ENCODE peak calls at places on chromosomes 1 and 21, in four cellular contexts. Y is H9, E is ACHN, D is HCEC 1CT. M is an unnamed sample.

GRCh38 chr1:161180643-161181042 is 3.3 kb upstream of the B4GALT3 start:
- DNase-seq in E (peak; percentile 24), Y (no peak), D (no peak), M (no peak)

GRCh38 chr1:209207701-209208286 is 375.7 kb upstream of the CAMK1G start:
- DNase-seq in E (peak; percentile 74), D (peak; percentile 67), Y (peak; percentile 84), M (peak; percentile 69)

GRCh38 chr1:163060343-163061007 is 8.7 kb upstream of the RGS4 start:
- DNase-seq in D (no peak), E (no peak), Y (no peak), M (no peak)

GRCh38 chr21:46188226-46189212 is 4.3 kb upstream of the SPATC1L start:
- DNase-seq in D (peak; percentile 35), E (peak; percentile 39), Y (peak; percentile 63), M (peak; percentile 76)

GRCh38 chr1:13498553-13498952 is 15.2 kb downstream of the LRRC38 start:
- DNase-seq in E (no peak), D (no peak), Y (peak; percentile 49), M (no peak)

GRCh38 chr1:24141311-24141997 is 1.5 kb downstream of the IL22RA1 start:
- DNase-seq in Y (no peak), E (no peak), D (no peak), M (no peak)

GRCh38 chr1:226977288-226977972 is 37.3 kb downstream of the COQ8A start:
- DNase-seq in E (no peak), D (no peak), Y (no peak), M (no peak)

GRCh38 chr1:198267921-198268320 is 111.1 kb downstream of the NEK7 start:
- DNase-seq in Y (no peak), D (peak; percentile 77), E (no peak), M (no peak)

GRCh38 chr1:158809261-158809660 is 21.9 kb upstream of the MNDA start:
- DNase-seq in Y (no peak), D (no peak), E (no peak), M (no peak)

GRCh38 chr1:152112101-152112884 is 3.0 kb downstream of the TCHH start:
- DNase-seq in Y (peak; percentile 59), D (no peak), E (peak; percentile 17), M (no peak)

GRCh38 chr1:113140588-113141446 is 67.8 kb downstream of the LRIG2 start:
- DNase-seq in Y (peak; percentile 64), D (peak; percentile 65), E (peak; percentile 56), M (peak; percentile 40)

GRCh38 chr1:89310976-89311375 is 38.3 kb upstream of the GBP5 start:
- DNase-seq in E (no peak), Y (no peak), D (no peak), M (no peak)

GRCh38 chr1:42453386-42453785 is 2.4 kb downstream of the ZMYND12 start:
- DNase-seq in E (peak; percentile 18), Y (no peak), D (no peak), M (no peak)

GRCh38 chr1:53311909-53312305 is 16.0 kb downstream of the LRP8 start:
- DNase-seq in E (no peak), D (no peak), Y (no peak), M (no peak)

GRCh38 chr1:155858805-155859233 is 548 bp upstream of the SYT11 start:
- DNase-seq in D (no peak), Y (no peak), E (no peak), M (peak; percentile 59)

GRCh38 chr1:228902781-228903572 is 167.7 kb downstream of the RHOU start:
- DNase-seq in D (peak; percentile 94), Y (no peak), E (peak; percentile 96), M (peak; percentile 71)

GRCh38 chr1:222390181-222390580 is 157.7 kb downstream of the HHIPL2 start:
- DNase-seq in Y (no peak), E (no peak), D (peak; percentile 64), M (no peak)

GRCh38 chr1:221992427-221992826 is 250.5 kb upstream of the DUSP10 start:
- DNase-seq in E (no peak), Y (no peak), D (no peak), M (no peak)

GRCh38 chr1:5651496-5651895 is 340.7 kb downstream of the NPHP4 start:
- DNase-seq in Y (no peak), D (no peak), E (no peak), M (no peak)

GRCh38 chr21:41059871-41060270 is 108.1 kb upstream of the BACE2 start:
- DNase-seq in D (no peak), E (no peak), Y (no peak), M (no peak)

GRCh38 chr1:22132517-22133235 is 10.2 kb downstream of the WNT4 start:
- DNase-seq in D (peak; percentile 45), E (peak; percentile 68), Y (no peak), M (peak; percentile 78)

GRCh38 chr1:12556368-12556930 is 61.6 kb downstream of the DHRS3 start:
- DNase-seq in D (peak; percentile 50), E (no peak), Y (no peak), M (peak; percentile 75)

GRCh38 chr1:162689745-162690671 is 57.7 kb downstream of the DDR2 start:
- DNase-seq in Y (no peak), D (peak; percentile 54), E (no peak), M (peak; percentile 35)

GRCh38 chr1:228794810-228795209 is 59.5 kb downstream of the RHOU start:
- DNase-seq in E (no peak), D (no peak), Y (no peak), M (no peak)

GRCh38 chr1:19435181-19435580 is 50.2 kb downstream of the CAPZB start:
- DNase-seq in E (no peak), Y (no peak), D (peak; percentile 49), M (no peak)

GRCh38 chr1:30976143-30976542 is 67.6 kb upstream of the SDC3 start:
- DNase-seq in E (peak; percentile 29), Y (no peak), D (peak; percentile 60), M (no peak)

GRCh38 chr1:246753670-246754535 is 29.7 kb downstream of the SCCPDH start:
- DNase-seq in D (peak; percentile 22), E (peak; percentile 69), Y (peak; percentile 88), M (peak; percentile 55)

GRCh38 chr1:200275415-200275814 is 134.4 kb downstream of the ZNF281 start:
- DNase-seq in D (no peak), E (no peak), Y (no peak), M (no peak)

GRCh38 chr1:67674260-67675011 is 10.6 kb upstream of the GADD45A start:
- DNase-seq in D (peak; percentile 25), E (no peak), Y (no peak), M (peak; percentile 53)

GRCh38 chr1:226406401-226406881 is 1.5 kb downstream of the PARP1 start:
- DNase-seq in Y (peak; percentile 22), E (peak; percentile 41), D (peak; percentile 42), M (no peak)

GRCh38 chr1:151596166-151596933 is 15.5 kb upstream of the SNX27 start:
- DNase-seq in Y (no peak), E (peak; percentile 43), D (no peak), M (no peak)

GRCh38 chr1:32742956-32743355 is 40.4 kb upstream of the SYNC start:
- DNase-seq in E (no peak), D (no peak), Y (no peak), M (no peak)

GRCh38 chr21:44293551-44294231 is 6.2 kb upstream of the PFKL start:
- DNase-seq in Y (no peak), E (no peak), D (no peak), M (peak; percentile 11)

GRCh38 chr1:215891673-215892072 is 324.6 kb downstream of the KCTD3 start:
- DNase-seq in D (peak; percentile 35), Y (no peak), E (no peak), M (no peak)